ENCODE peak calls at places on chromosomes 11 and 22, in five cellular contexts. R is HFF-Myc; Q is activated CD4-positive, alpha-beta T cell treated with anti-CD3 and anti-CD28 coated beads, Interleukin-2, amount 50 U/mL, for 4 hours; Z is AG04450; X is activated T-helper 1 cell treated with Interleukin-2 at 50 U/mL for 16 hours. W is an unnamed sample.

GRCh38 chr11:105960252-105961245 is 61.5 kb downstream of the MSANTD4 start:
- DNase-seq in Q (no peak), X (no peak), Z (no peak), R (no peak), W (no peak)

GRCh38 chr11:64558065-64558745 is 32.8 kb upstream of the SLC22A12 start:
- DNase-seq in Z (no peak), Q (no peak), X (no peak), R (no peak), W (no peak)

GRCh38 chr22:50167689-50168489 is 2.6 kb upstream of the PANX2 start:
- DNase-seq in X (no peak), R (no peak), Q (no peak), Z (no peak), W (no peak)

GRCh38 chr11:27718346-27718852 is 18.1 kb upstream of the BDNF start:
- DNase-seq in Z (peak; percentile 93), X (no peak), R (no peak), Q (no peak), W (no peak)

GRCh38 chr11:126352934-126353801 is 2.3 kb upstream of the ST3GAL4 start:
- DNase-seq in R (peak; percentile 32), X (no peak), Q (no peak), Z (no peak), W (no peak)

GRCh38 chr22:20651286-20651685 is 122.6 kb upstream of the SERPIND1 start:
- DNase-seq in X (no peak), Q (no peak), R (no peak), Z (no peak), W (no peak)

GRCh38 chr11:114447444-114447843 is 8.2 kb downstream of the REXO2 start:
- DNase-seq in Q (no peak), Z (no peak), R (no peak), X (no peak), W (no peak)

GRCh38 chr11:57482782-57483569 is 22.6 kb downstream of the RTN4RL2 start:
- DNase-seq in R (no peak), X (no peak), Q (peak; percentile 65), Z (no peak), W (peak; percentile 47)

GRCh38 chr11:64803163-64803845 is at the start of gene MAP4K2:
- DNase-seq in Z (peak; percentile 33), R (peak; percentile 44), Q (peak; percentile 79), X (peak; percentile 84), W (peak; percentile 80)

GRCh38 chr11:43905788-43906187 is 25.2 kb downstream of the ALKBH3 start:
- DNase-seq in X (no peak), R (no peak), Z (no peak), Q (no peak), W (no peak)

GRCh38 chr11:122995526-122995925 is 13.9 kb upstream of the BSX start:
- DNase-seq in X (no peak), R (no peak), Q (no peak), Z (no peak), W (no peak)

GRCh38 chr11:59669611-59670009 is 773 bp upstream of the PATL1 start:
- DNase-seq in Z (no peak), X (no peak), R (no peak), Q (no peak), W (no peak)

GRCh38 chr22:31084811-31085492 is 3.8 kb downstream of the SMTN start:
- DNase-seq in X (peak; percentile 78), Q (peak; percentile 82), R (no peak), Z (peak; percentile 50), W (peak; percentile 77)

GRCh38 chr11:34522188-34522587 is 8.6 kb upstream of the ELF5 start:
- DNase-seq in X (no peak), Q (no peak), Z (no peak), R (no peak), W (no peak)

GRCh38 chr11:117045196-117045595 is 53.0 kb downstream of the SIK3 start:
- DNase-seq in Q (no peak), R (peak; percentile 90), X (no peak), Z (peak; percentile 15), W (no peak)

GRCh38 chr11:35893796-35894475 is 49.9 kb upstream of the LDLRAD3 start:
- DNase-seq in R (peak; percentile 57), Z (peak; percentile 21), X (no peak), Q (no peak), W (no peak)

GRCh38 chr22:22037740-22038139 is 55.2 kb upstream of the TOP3B start:
- DNase-seq in Z (peak; percentile 36), R (no peak), X (no peak), Q (no peak), W (no peak)

GRCh38 chr11:75214411-75214821 is 26.2 kb upstream of the TPBGL start:
- DNase-seq in Z (peak; percentile 32), X (peak; percentile 55), R (peak; percentile 76), Q (peak; percentile 63), W (peak; percentile 61)

GRCh38 chr11:119298726-119299125 is 18.2 kb downstream of the MCAM start:
- DNase-seq in Z (no peak), R (no peak), X (no peak), Q (no peak), W (no peak)

GRCh38 chr11:86577663-86578636 is 94.5 kb downstream of the ME3 start:
- DNase-seq in R (peak; percentile 62), X (no peak), Q (no peak), Z (peak; percentile 38), W (no peak)

GRCh38 chr11:78798567-78799170 is 224.0 kb upstream of the NARS2 start:
- DNase-seq in X (no peak), Q (no peak), R (no peak), Z (no peak), W (no peak)

GRCh38 chr11:69089258-69089657 is 40.5 kb downstream of the TPCN2 start:
- DNase-seq in X (no peak), R (peak; percentile 42), Q (no peak), Z (no peak), W (no peak)

GRCh38 chr11:76846441-76846840 is 14.3 kb upstream of the ACER3 start:
- DNase-seq in R (no peak), X (no peak), Q (no peak), Z (no peak), W (no peak)

GRCh38 chr11:2750601-2751522 is 51.1 kb upstream of the KCNQ1OT1 start:
- DNase-seq in Z (no peak), X (no peak), R (no peak), Q (no peak), W (no peak)

GRCh38 chr22:37972527-37972926 is 11.8 kb downstream of the SOX10 start:
- DNase-seq in X (no peak), Z (no peak), Q (no peak), R (no peak), W (no peak)

GRCh38 chr11:71963468-71963867 is 34.6 kb downstream of the RNF121 start:
- DNase-seq in R (no peak), Q (no peak), Z (no peak), X (no peak), W (no peak)

GRCh38 chr11:17636721-17637120 is 82.7 kb upstream of the MYOD1 start:
- DNase-seq in R (no peak), X (no peak), Q (no peak), Z (no peak), W (no peak)

GRCh38 chr11:118636569-118637290 is 29.3 kb downstream of the PHLDB1 start:
- DNase-seq in Q (no peak), R (no peak), X (no peak), Z (no peak), W (no peak)

GRCh38 chr11:78731008-78731407 is 156.3 kb upstream of the NARS2 start:
- DNase-seq in X (no peak), R (no peak), Q (no peak), Z (no peak), W (no peak)

GRCh38 chr11:131118247-131118646 is 202.0 kb upstream of the SNX19 start:
- DNase-seq in X (no peak), Z (no peak), Q (no peak), R (no peak), W (no peak)

GRCh38 chr11:44615041-44615513 is 49.6 kb downstream of the CD82 start:
- DNase-seq in X (no peak), R (no peak), Z (no peak), Q (no peak), W (no peak)

GRCh38 chr22:24208012-24208749 is 26.9 kb downstream of the SUSD2 start:
- DNase-seq in Q (no peak), Z (peak; percentile 93), X (no peak), R (peak; percentile 48), W (no peak)

GRCh38 chr11:11659567-11660341 is 37.9 kb upstream of the GALNT18 start:
- DNase-seq in X (no peak), Z (no peak), Q (no peak), R (no peak), W (no peak)

GRCh38 chr22:22981670-22982571 is 88.4 kb upstream of the GNAZ start:
- DNase-seq in R (no peak), Q (no peak), Z (no peak), X (no peak), W (no peak)

GRCh38 chr11:6253196-6253595 is 6.4 kb upstream of the CCKBR start:
- DNase-seq in R (no peak), Z (no peak), X (no peak), Q (no peak), W (no peak)

GRCh38 chr11:83573097-83573496 is 286.9 kb upstream of the CCDC90B start:
- DNase-seq in X (no peak), Z (no peak), R (no peak), Q (no peak), W (no peak)

GRCh38 chr22:46748948-46749681 is 11.1 kb upstream of the CERK start:
- DNase-seq in Q (peak; percentile 50), X (peak; percentile 62), Z (no peak), R (no peak), W (no peak)

GRCh38 chr11:122852071-122852831 is 14.0 kb downstream of the CRTAM start:
- DNase-seq in Z (no peak), Q (peak; percentile 28), X (peak; percentile 7), R (no peak), W (peak; percentile 28)

GRCh38 chr11:20275987-20276660 is 87.4 kb upstream of the HTATIP2 start:
- DNase-seq in Z (no peak), Q (no peak), X (no peak), R (no peak), W (no peak)